ENCODE peak calls at places on chromosomes 13 and 19, in six cellular contexts. I is PC-3; T is pancreas; D is left cardiac atrium; Y is stimulated activated effector memory CD8-positive, alpha-beta T cell treated with anti-CD3 and anti-CD28 coated beads, Interleukin-12 subunit alpha, Interleukin-12 subunit beta, amount 100 ng/mL, for 72 hours; H is activated naive CD4-positive, alpha-beta T cell treated with anti-CD3 and anti-CD28 coated beads, Interleukin-2, amount 50 U/mL, for 72 hours. M is an unnamed sample.

GRCh38 chr19:8069116-8069973 is 16.8 kb downstream of the CCL25 start:
- ATAC-seq in Y (no peak), T (no peak), H (no peak), D (no peak), I (peak; percentile 33), M (no peak)

GRCh38 chr19:9958451-9958850 is 22.1 kb upstream of the OLFM2 start:
- ATAC-seq in H (no peak), D (no peak), Y (no peak), I (no peak), T (no peak), M (peak; percentile 84)

GRCh38 chr13:99981115-99982020 is at the start of gene ZIC2:
- ATAC-seq in T (peak; percentile 35), I (peak; percentile 21), D (peak; percentile 34), Y (peak; percentile 40), H (peak; percentile 42), M (peak; percentile 5)

GRCh38 chr19:5785423-5785822 is 877 bp upstream of the PRR22 start:
- ATAC-seq in Y (no peak), D (no peak), I (no peak), T (no peak), H (no peak), M (no peak)

GRCh38 chr13:99374169-99374991 is 67.2 kb upstream of the GPR183 start:
- ATAC-seq in I (no peak), D (no peak), H (no peak), T (no peak), Y (no peak), M (no peak)

GRCh38 chr19:2478324-2478755 is 2.4 kb downstream of the GADD45B start:
- ATAC-seq in T (peak; percentile 7), H (peak; percentile 1), D (peak; percentile 0), I (peak; percentile 2), Y (no peak), M (peak; percentile 3)

GRCh38 chr19:39237200-39238184 is 7.3 kb downstream of the IFNL3 start:
- ATAC-seq in I (peak; percentile 74), H (peak; percentile 82), D (peak; percentile 49), T (peak; percentile 99), Y (peak; percentile 66), M (peak; percentile 51)

GRCh38 chr13:110726726-110727125 is 13.2 kb downstream of the ING1 start:
- ATAC-seq in D (no peak), T (no peak), H (peak; percentile 93), Y (peak; percentile 98), I (no peak), M (no peak)

GRCh38 chr13:47409778-47410177 is 512.9 kb upstream of the HTR2A start:
- ATAC-seq in H (no peak), D (no peak), T (no peak), I (peak; percentile 41), Y (no peak), M (no peak)

GRCh38 chr19:7975037-7975436 is 30.4 kb downstream of the ELAVL1 start:
- ATAC-seq in I (no peak), H (no peak), Y (no peak), D (peak; percentile 56), T (no peak), M (no peak)

GRCh38 chr13:89115307-89115706 is 1444.1 kb downstream of the SLITRK5 start:
- ATAC-seq in I (no peak), H (no peak), Y (no peak), D (no peak), T (no peak), M (no peak)

GRCh38 chr13:41751734-41752445 is 209.0 kb downstream of the VWA8 start:
- ATAC-seq in I (no peak), T (peak; percentile 69), Y (no peak), D (no peak), H (no peak), M (peak; percentile 39)

GRCh38 chr13:45196622-45197021 is 4.2 kb downstream of the KCTD4 start:
- ATAC-seq in Y (no peak), I (peak; percentile 60), H (no peak), D (peak; percentile 82), T (no peak), M (no peak)